ENCODE peak calls at places on chromosomes 5 and 9, in seven cellular contexts. E is G401; L is putamen; Z is fibroblast of the aortic adventitia; M is NCI-H1436; F is NCI-H1105; V is activated CD4-positive, alpha-beta memory T cell treated with anti-CD3 and anti-CD28 coated beads for 36 hours. U is an unnamed sample.

GRCh38 chr5:36273809-36274526 is 27.7 kb downstream of the RANBP3L start:
- DNase-seq in E (no peak), Z (no peak), M (no peak), V (no peak), F (no peak), L (no peak), U (no peak)

GRCh38 chr9:68872026-68872501 is 141.8 kb downstream of the PRKACG start:
- DNase-seq in Z (no peak), F (no peak), L (no peak), M (no peak), E (peak; percentile 90), V (no peak), U (no peak)

GRCh38 chr9:84919498-84919897 is 250.0 kb downstream of the NTRK2 start:
- DNase-seq in E (no peak), Z (no peak), V (no peak), F (no peak), L (no peak), M (no peak), U (no peak)

GRCh38 chr5:115738807-115739206 is 77.7 kb downstream of the CDO1 start:
- DNase-seq in M (no peak), E (no peak), Z (no peak), L (no peak), F (no peak), V (no peak), U (no peak)

GRCh38 chr9:99778829-99779228 is 42.9 kb upstream of the NR4A3 start:
- DNase-seq in E (no peak), L (no peak), Z (no peak), F (no peak), M (no peak), V (no peak), U (peak; percentile 47)

GRCh38 chr9:75885652-75886051 is 4.8 kb upstream of the PCSK5 start:
- DNase-seq in M (no peak), Z (no peak), V (no peak), E (no peak), L (no peak), F (no peak), U (no peak)

GRCh38 chr5:176647870-176648466 is 684 bp downstream of the TSPAN17 start:
- DNase-seq in E (no peak), V (peak; percentile 34), Z (peak; percentile 16), M (no peak), L (no peak), F (no peak), U (no peak)

GRCh38 chr5:107424461-107424860 is 246.3 kb downstream of the EFNA5 start:
- DNase-seq in V (no peak), E (no peak), F (no peak), L (no peak), Z (peak; percentile 12), M (no peak), U (no peak)

GRCh38 chr5:14123974-14124482 is 19.1 kb upstream of the TRIO start:
- DNase-seq in L (no peak), Z (no peak), E (no peak), V (no peak), M (no peak), F (peak; percentile 80), U (no peak)

GRCh38 chr5:7405277-7405676 is 9.3 kb downstream of the ADCY2 start:
- DNase-seq in V (no peak), Z (no peak), E (no peak), F (no peak), L (no peak), M (no peak), U (no peak)

GRCh38 chr9:110777843-110778215 is 109.2 kb downstream of the MUSK start:
- DNase-seq in V (no peak), E (no peak), Z (no peak), F (no peak), M (no peak), L (no peak), U (no peak)